ENCODE peak calls at places on chromosomes 11 and 22, in eight cellular contexts. Z is lung; J is CD4-positive, alpha-beta memory T cell; B is suprapubic skin; R is PC-9; N is cardiac muscle cell; I is neural progenitor cell; D is upper lobe of left lung. O is an unnamed sample. For H3K4me1, the result is how much of the 10 kb centered on the place peaks cover.

GRCh38 chr11:6612008-6612815 is at the start of gene TAF10:
- DNase-seq in Z (peak), J (peak), B (peak), R (peak), N (peak), I (peak), D (peak), O (peak)

GRCh38 chr11:86228967-86229330 is 15.6 kb upstream of the EED start:
- DNase-seq in Z (no peak), J (no peak), B (no peak), R (no peak), N (no peak), I (no peak), D (no peak), O (no peak)

GRCh38 chr11:40027737-40028136 is 1431.7 kb downstream of the LRRC4C start:
- DNase-seq in Z (no peak), J (no peak), B (no peak), R (no peak), N (no peak), I (no peak), D (no peak), O (no peak)

GRCh38 chr11:92752122-92752521 is 217.3 kb upstream of the MTNR1B start:
- DNase-seq in Z (no peak), J (no peak), B (no peak), R (no peak), N (no peak), I (no peak), D (no peak), O (no peak)

GRCh38 chr11:66264893-66265292 is 3.5 kb upstream of the RAB1B start:
- DNase-seq in Z (no peak), J (no peak), B (no peak), R (no peak), N (no peak), I (peak), D (no peak), O (peak)

GRCh38 chr11:86676533-86677154 is 4.2 kb upstream of the ME3 start:
- DNase-seq in Z (no peak), J (no peak), B (no peak), R (no peak), N (peak), I (peak), D (no peak), O (no peak)

GRCh38 chr11:108035690-108036089 is 27.0 kb downstream of the CUL5 start:
- DNase-seq in Z (no peak), J (no peak), B (no peak), R (no peak), N (no peak), I (no peak), D (no peak), O (no peak)

GRCh38 chr22:28822930-28823481 is 22.6 kb upstream of the XBP1 start:
- DNase-seq in Z (no peak), J (peak), B (no peak), R (no peak), N (no peak), I (peak), D (no peak), O (no peak)

GRCh38 chr11:4194889-4195288 is 100.3 kb downstream of the RRM1 start:
- DNase-seq in Z (no peak), J (no peak), B (no peak), R (no peak), N (no peak), I (no peak), D (no peak), O (no peak)

GRCh38 chr22:20615533-20616450 is 108.4 kb downstream of the MED15 start:
- DNase-seq in Z (no peak), J (no peak), B (no peak), R (no peak), N (no peak), I (no peak), D (no peak), O (no peak)

GRCh38 chr11:48029686-48030279 is 49.4 kb downstream of the PTPRJ start:
- DNase-seq in Z (no peak), J (no peak), B (no peak), R (no peak), N (no peak), I (no peak), D (no peak), O (peak)

GRCh38 chr11:124039557-124039956 is 1.6 kb downstream of the OR10G7 start:
- DNase-seq in Z (no peak), J (no peak), B (no peak), R (no peak), N (no peak), I (no peak), D (no peak), O (no peak)

GRCh38 chr22:19767427-19768380 is 7.1 kb downstream of the TBX1 start:
- DNase-seq in Z (peak), J (no peak), B (no peak), R (peak), N (no peak), I (no peak), D (peak), O (no peak)

GRCh38 chr22:39932918-39933649 is 27.1 kb upstream of the TMA7B start:
- DNase-seq in Z (no peak), J (peak), B (no peak), R (peak), N (peak), I (peak), D (no peak), O (no peak)

GRCh38 chr11:95339554-95339953 is 108.6 kb upstream of the SESN3 start:
- DNase-seq in Z (no peak), J (no peak), B (no peak), R (no peak), N (no peak), I (no peak), D (no peak), O (peak)

GRCh38 chr22:38125731-38126344 is 15.4 kb upstream of the BAIAP2L2 start:
- DNase-seq in Z (no peak), J (no peak), B (no peak), R (no peak), N (no peak), I (no peak), D (no peak), O (no peak)
- H3K4me1 ChIP-seq in Z (under half), J (under half), B (under half), R (under half), N (under half), I (under half), D (under half), O (under half)

DNA sequence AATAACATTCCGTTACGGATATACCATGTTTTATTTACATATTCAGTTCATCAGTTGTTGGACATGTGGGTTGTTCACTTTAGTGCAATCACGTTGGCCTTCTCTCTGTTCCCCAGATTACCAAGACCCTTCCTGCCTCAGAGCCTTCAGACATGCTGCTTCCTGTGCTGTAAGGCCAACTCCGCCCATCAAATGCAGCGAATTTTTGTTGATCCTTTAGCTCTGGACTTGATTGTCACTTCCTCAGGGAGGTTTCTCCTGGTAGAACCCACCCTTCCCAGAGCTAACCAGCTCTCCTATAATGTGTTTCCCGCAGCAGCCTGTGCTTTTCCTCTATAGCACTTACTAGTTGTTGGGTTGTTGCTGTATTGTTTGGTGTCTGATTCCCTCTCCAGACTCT is 39.4 kb downstream of the SWAP70 start:
- DNase-seq in Z (no peak), J (no peak), B (no peak), R (no peak), N (no peak), I (no peak), D (no peak), O (no peak)
- H3K4me1 ChIP-seq in Z (under half), J (under half), B (under half), R (under half), N (under half), I (under half), D (under half), O (under half)

DNA sequence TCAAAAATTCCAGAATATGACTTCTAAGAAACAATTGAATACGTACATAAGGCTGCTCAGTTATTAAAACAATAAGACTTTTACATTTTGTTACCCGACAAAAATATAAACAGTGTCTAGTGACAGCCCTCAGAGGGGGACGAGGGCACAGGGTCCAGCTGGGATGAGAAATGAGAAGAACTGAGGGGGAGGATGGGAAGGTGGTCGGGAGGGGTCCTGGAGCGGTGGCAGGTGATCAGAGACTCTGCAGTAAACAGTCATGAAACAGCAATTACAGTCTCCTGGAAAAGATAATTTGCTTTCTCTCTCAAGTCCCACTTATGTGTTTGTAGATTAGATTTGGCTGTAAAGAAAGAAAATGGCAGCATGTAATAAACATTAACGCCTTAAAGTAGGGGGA is 56.0 kb downstream of the PACSIN2 start:
- DNase-seq in Z (no peak), J (no peak), B (peak), R (no peak), N (no peak), I (no peak), D (no peak), O (no peak)
- H3K4me1 ChIP-seq in Z (under half), J (under half), B (half or more), R (half or more), N (half or more), I (under half), D (half or more), O (under half)

GRCh38 chr22:30420401-30421178 is 5.0 kb upstream of the MTFP1 start:
- DNase-seq in Z (no peak), J (no peak), B (no peak), R (peak), N (no peak), I (no peak), D (no peak), O (peak)

GRCh38 chr22:30423296-30423958 is 2.1 kb upstream of the MTFP1 start:
- DNase-seq in Z (peak), J (no peak), B (peak), R (no peak), N (peak), I (no peak), D (peak), O (no peak)

GRCh38 chr22:30423959-30424380 is 1.6 kb upstream of the MTFP1 start:
- DNase-seq in Z (peak), J (peak), B (peak), R (peak), N (peak), I (peak), D (peak), O (peak)

GRCh38 chr22:30422481-30423295 is 2.9 kb upstream of the MTFP1 start:
- DNase-seq in Z (peak), J (no peak), B (peak), R (peak), N (peak), I (peak), D (no peak), O (peak)

DNA sequence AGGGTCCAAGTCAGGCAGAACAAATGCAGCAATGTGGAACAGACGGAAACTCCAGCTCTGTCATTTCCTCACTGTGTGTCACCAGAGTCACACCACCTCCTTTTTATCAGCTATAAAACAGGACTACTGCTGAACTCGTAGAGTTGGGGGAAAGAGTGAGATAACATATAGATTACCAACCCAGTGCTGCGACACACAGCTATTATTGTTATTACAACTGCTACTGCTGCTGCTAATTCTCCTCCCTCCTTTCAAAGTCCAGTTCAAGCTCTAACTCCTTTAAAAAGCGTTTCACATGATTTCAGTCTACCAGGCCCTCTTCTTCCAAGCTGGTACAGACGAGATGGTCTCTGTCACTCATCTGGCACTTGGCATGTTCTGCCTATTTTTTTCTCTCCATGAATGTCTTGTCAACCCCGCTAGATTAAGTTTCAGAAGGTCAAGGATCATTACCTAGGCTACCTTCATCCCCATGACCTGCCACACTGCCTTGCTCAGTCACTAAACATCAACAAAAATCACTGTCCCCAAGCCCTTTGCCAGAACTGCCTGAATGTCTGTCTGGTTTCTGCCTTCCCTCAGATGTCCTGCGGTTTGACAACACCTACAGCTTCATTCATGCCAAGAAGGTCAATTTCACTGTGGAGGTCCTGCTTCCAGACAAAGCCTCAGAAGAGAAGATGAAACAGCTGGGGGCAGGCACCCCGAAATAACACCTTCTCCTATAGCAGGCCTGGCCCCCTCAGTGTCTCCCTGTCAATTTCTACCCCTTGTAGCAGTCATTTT is 3.7 kb upstream of the MTFP1 start:
- DNase-seq in Z (no peak), J (no peak), B (no peak), R (no peak), N (no peak), I (no peak), D (no peak), O (peak)
- H3K4me1 ChIP-seq in Z (under half), J (under half), B (half or more), R (half or more), N (under half), I (under half), D (under half), O (half or more)